ENCODE peak calls at places on chromosomes 7 and 10, in seven cellular contexts. U, G, V, B, J, Q and H are unnamed samples.

GRCh38 chr10:133257489-133258065 is 19.1 kb downstream of the ADAM8 start:
- DNase-seq in Q (peak; percentile 87), G (peak; percentile 85), B (peak; percentile 84), V (peak; percentile 84), U (no peak), J (peak; percentile 72), H (peak; percentile 79)

GRCh38 chr7:20558963-20559716 is 56.3 kb upstream of the ABCB5 start:
- DNase-seq in U (no peak), Q (no peak), B (no peak), V (no peak), J (no peak), G (no peak), H (no peak)

GRCh38 chr10:91198781-91199180 is 21.7 kb upstream of the PCGF5 start:
- DNase-seq in B (no peak), G (peak; percentile 33), U (no peak), V (no peak), Q (no peak), J (peak; percentile 10), H (no peak)

GRCh38 chr10:52956451-52956850 is 183.9 kb upstream of the MBL2 start:
- DNase-seq in Q (no peak), U (no peak), V (no peak), G (no peak), J (no peak), B (no peak), H (no peak)

GRCh38 chr7:55546826-55547225 is 25.5 kb downstream of the VOPP1 start:
- DNase-seq in G (peak; percentile 78), U (no peak), Q (peak; percentile 88), B (peak; percentile 82), J (peak; percentile 42), V (peak; percentile 43), H (peak; percentile 93)

GRCh38 chr10:34406463-34407138 is 408.5 kb downstream of the PARD3 start:
- DNase-seq in J (no peak), G (no peak), Q (no peak), V (no peak), U (no peak), B (no peak), H (no peak)

GRCh38 chr10:86334515-86335085 is 32.0 kb downstream of the GRID1 start:
- DNase-seq in G (no peak), V (no peak), Q (no peak), J (peak; percentile 36), U (no peak), B (no peak), H (no peak)

GRCh38 chr10:11865561-11865960 is 42.4 kb downstream of the PROSER2 start:
- DNase-seq in B (no peak), V (no peak), Q (no peak), J (no peak), U (no peak), G (no peak), H (no peak)

GRCh38 chr7:65371468-65371867 is 2.2 kb upstream of the ZNF92 start:
- DNase-seq in Q (no peak), G (peak; percentile 28), J (peak; percentile 49), B (no peak), V (no peak), U (no peak), H (peak; percentile 72)

GRCh38 chr10:125377368-125377767 is 217.0 kb upstream of the CTBP2 start:
- DNase-seq in G (no peak), U (no peak), V (no peak), J (no peak), B (no peak), Q (no peak), H (no peak)

GRCh38 chr7:41134242-41134872 is 568.5 kb downstream of the INHBA start:
- DNase-seq in V (no peak), G (no peak), Q (no peak), U (no peak), B (no peak), J (no peak), H (no peak)

GRCh38 chr7:154677454-154677853 is 325.5 kb downstream of the PAXIP1 start:
- DNase-seq in U (no peak), G (no peak), J (no peak), B (no peak), V (no peak), Q (no peak), H (no peak)

GRCh38 chr10:34802692-34803091 is 12.4 kb downstream of the PARD3 start:
- DNase-seq in U (no peak), B (no peak), G (no peak), J (no peak), V (no peak), Q (no peak), H (no peak)

GRCh38 chr10:97903128-97904025 is 53.7 kb downstream of the GOLGA7B start:
- DNase-seq in B (no peak), J (no peak), V (no peak), G (no peak), Q (no peak), U (no peak), H (no peak)

GRCh38 chr7:38502289-38502688 is 128.9 kb downstream of the AMPH start:
- DNase-seq in G (no peak), B (no peak), Q (no peak), V (no peak), U (no peak), J (no peak), H (no peak)

GRCh38 chr10:44045020-44045419 is 339.9 kb downstream of the CXCL12 start:
- DNase-seq in V (no peak), G (no peak), Q (no peak), B (no peak), U (no peak), J (no peak), H (no peak)

GRCh38 chr7:156000601-156001396 is 188.5 kb upstream of the SHH start:
- DNase-seq in B (no peak), V (peak; percentile 26), G (no peak), J (no peak), Q (no peak), U (no peak), H (no peak)

GRCh38 chr7:37359662-37360444 is 88.8 kb downstream of the ELMO1 start:
- DNase-seq in U (no peak), Q (no peak), G (no peak), B (no peak), V (no peak), J (no peak), H (no peak)

GRCh38 chr10:23918839-23919238 is 290.1 kb upstream of the KIAA1217 start:
- DNase-seq in G (no peak), V (no peak), Q (no peak), J (no peak), U (no peak), B (no peak), H (no peak)

GRCh38 chr7:20458483-20458882 is 127.8 kb downstream of the ITGB8 start:
- DNase-seq in J (no peak), U (no peak), B (no peak), Q (no peak), V (no peak), G (no peak), H (no peak)

GRCh38 chr7:141585592-141586510 is 34.6 kb downstream of the AGK start:
- DNase-seq in U (no peak), G (no peak), Q (peak; percentile 41), J (no peak), V (no peak), B (no peak), H (no peak)

GRCh38 chr7:33379891-33380525 is 250.6 kb downstream of the BBS9 start:
- DNase-seq in J (no peak), Q (no peak), V (no peak), G (no peak), B (no peak), U (no peak), H (peak; percentile 12)

DNA sequence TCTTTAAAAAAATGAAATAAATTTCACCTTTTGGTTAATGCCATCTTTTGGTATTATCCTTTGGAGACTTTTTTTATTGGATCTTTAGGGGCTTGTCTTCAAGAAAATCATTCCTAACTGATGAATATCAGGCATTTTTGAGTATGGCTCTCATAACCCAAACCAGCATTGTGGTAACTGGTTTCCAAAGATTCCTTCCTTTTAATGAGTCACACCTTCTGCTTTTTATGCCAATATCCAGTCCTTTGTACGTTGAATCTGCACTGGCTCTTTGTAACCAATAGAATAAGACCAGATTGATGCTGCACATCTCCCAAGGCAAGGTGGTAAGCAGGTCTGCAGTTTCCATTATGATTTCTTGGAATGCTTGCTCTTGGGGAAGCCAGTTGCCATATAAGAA is 89.1 kb downstream of the GPR158 start:
- DNase-seq in J (no peak), G (no peak), B (no peak), Q (no peak), U (no peak), V (no peak), H (no peak)
- TF ChIP-seq POLR2A in J (no peak), G (no peak), B (no peak), Q (no peak), U (no peak), V (no peak), H (no peak)

GRCh38 chr10:113301342-113301984 is 251.4 kb upstream of the HABP2 start:
- DNase-seq in V (no peak), J (no peak), G (no peak), Q (no peak), B (no peak), U (no peak), H (no peak)
- TF ChIP-seq CTCF in V (no peak), J (no peak), G (no peak), Q (no peak), B (no peak), U (no peak), H (no peak)

DNA sequence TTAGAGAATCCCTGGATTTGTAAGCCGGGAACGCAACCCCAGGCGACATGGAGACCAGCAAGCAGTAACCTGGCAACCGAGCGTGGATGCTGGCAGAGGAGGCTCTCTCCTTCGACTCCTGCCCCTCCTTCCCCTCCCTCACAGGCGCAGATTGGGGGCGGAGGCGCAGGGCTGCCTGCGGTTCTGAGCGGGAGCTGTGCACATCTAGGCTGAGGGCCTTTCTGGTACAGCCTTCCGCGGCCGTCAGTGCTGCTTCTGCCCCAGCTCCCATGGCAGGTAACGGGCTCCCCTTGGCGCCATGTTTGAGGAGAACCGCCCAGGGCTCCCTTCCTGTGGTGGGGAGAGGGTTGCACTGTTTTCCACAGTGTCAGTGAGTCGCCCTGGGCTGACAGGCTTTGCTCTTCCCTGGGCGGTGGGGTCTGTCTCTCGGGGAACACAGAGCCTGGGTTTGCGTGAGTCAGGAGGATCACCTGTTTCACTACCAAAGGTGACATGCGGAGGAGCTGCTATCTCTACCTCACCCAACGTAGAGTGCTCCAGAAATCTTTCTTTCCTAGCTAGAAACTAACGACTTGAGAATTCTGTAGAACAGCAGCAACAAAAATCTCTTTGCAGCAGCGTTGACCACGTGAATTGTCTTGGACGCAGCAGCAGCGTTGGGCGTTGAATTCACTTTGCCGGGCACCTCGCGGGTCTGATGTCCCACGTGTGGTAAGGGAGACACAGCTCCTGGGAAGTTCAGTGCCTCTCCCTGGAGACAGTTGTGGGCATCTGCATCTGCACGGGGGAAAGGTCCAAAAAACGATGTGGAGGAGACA is 154.8 kb upstream of the COBL start:
- DNase-seq in B (no peak), V (no peak), G (no peak), J (no peak), Q (no peak), U (no peak), H (no peak)
- TF ChIP-seq POLR2A in B (no peak), V (no peak), G (no peak), J (no peak), Q (no peak), U (no peak), H (no peak)

DNA sequence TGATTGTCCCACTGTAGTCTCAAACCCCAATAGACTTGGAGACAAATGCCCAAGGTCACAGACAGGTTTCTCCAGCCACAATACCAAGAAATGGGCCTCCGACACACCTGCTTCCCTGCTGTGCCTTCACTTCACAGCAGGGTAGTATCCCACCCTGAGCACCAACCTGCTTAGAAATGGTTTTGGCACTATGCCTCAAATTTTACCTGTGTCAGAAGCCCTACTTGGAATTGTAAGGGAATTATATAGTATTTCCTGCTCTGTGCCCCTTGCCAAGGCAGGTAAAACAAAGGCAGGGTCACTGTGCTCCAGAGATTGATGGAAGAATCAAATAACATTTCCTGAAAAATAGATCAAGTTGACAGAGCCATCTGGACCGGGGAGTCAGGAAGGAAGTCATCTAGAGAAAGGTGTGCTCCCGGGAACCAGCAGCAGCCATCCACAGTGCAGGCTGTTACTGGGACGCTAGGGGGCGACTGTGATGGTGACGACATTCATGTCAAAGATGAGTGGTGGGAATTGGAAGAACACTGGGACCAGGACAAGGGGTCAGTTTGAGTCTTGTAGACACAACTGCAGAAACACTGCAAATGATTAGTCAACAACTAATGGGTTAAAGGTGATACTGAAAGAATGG is 117.8 kb upstream of the AKR1E2 start:
- DNase-seq in G (no peak), B (no peak), U (no peak), Q (no peak), V (no peak), J (no peak), H (no peak)
- TF ChIP-seq CTCF in G (no peak), B (no peak), U (no peak), Q (peak; percentile 22), V (no peak), J (no peak), H (no peak)